ENCODE peak calls at places on chromosomes 13 and 19, in eight cellular contexts. I, H, V, J, N, L, Z and M are unnamed samples.

GRCh38 chr19:47518139-47518538 is 3.3 kb upstream of the NAPA start:
- DNase-seq in I (no peak), H (no peak), V (peak), J (no peak), N (peak), L (peak), Z (no peak), M (peak)

GRCh38 chr19:38660724-38661123 is 13.3 kb downstream of the ACTN4 start:
- DNase-seq in I (no peak), H (no peak), V (no peak), J (no peak), N (no peak), L (no peak), Z (no peak), M (no peak)

GRCh38 chr19:47247308-47247990 is 8.9 kb upstream of the CCDC9 start:
- DNase-seq in I (peak), H (peak), V (peak), J (peak), N (peak), L (peak), Z (peak), M (peak)

GRCh38 chr19:7199613-7200533 is 94.3 kb downstream of the INSR start:
- DNase-seq in I (no peak), H (no peak), V (peak), J (no peak), N (no peak), L (no peak), Z (no peak), M (no peak)

GRCh38 chr19:6738726-6739389 is 622 bp upstream of the TRIP10 start:
- DNase-seq in I (no peak), H (no peak), V (peak), J (peak), N (no peak), L (peak), Z (peak), M (peak)

GRCh38 chr19:33674575-33675367 is 53.0 kb downstream of the CHST8 start:
- DNase-seq in I (no peak), H (no peak), V (no peak), J (no peak), N (no peak), L (no peak), Z (no peak), M (no peak)

GRCh38 chr13:66992183-66992582 is 238.0 kb downstream of the PCDH9 start:
- DNase-seq in I (peak), H (no peak), V (peak), J (peak), N (no peak), L (no peak), Z (no peak), M (no peak)

GRCh38 chr13:59409211-59409610 is 754.5 kb downstream of the DIAPH3 start:
- DNase-seq in I (peak), H (no peak), V (peak), J (peak), N (no peak), L (no peak), Z (no peak), M (no peak)

GRCh38 chr19:38617764-38618589 is at the start of gene MAP4K1:
- DNase-seq in I (peak), H (no peak), V (no peak), J (no peak), N (peak), L (peak), Z (peak), M (peak)

GRCh38 chr19:41959056-41960053 is at the start of gene RABAC1:
- DNase-seq in I (peak), H (peak), V (peak), J (peak), N (peak), L (peak), Z (peak), M (peak)

GRCh38 chr19:45981350-45981749 is 7.7 kb upstream of the NOVA2 start:
- DNase-seq in I (no peak), H (no peak), V (peak), J (peak), N (no peak), L (no peak), Z (no peak), M (no peak)

GRCh38 chr13:97492684-97493371 is 58.9 kb downstream of the RAP2A start:
- DNase-seq in I (no peak), H (no peak), V (no peak), J (no peak), N (no peak), L (no peak), Z (no peak), M (no peak)

GRCh38 chr13:107185889-107186288 is 618.0 kb upstream of the ARGLU1 start:
- DNase-seq in I (no peak), H (peak), V (peak), J (peak), N (no peak), L (no peak), Z (no peak), M (no peak)

GRCh38 chr19:34276614-34277013 is 22.3 kb downstream of the GARRE1 start:
- DNase-seq in I (peak), H (no peak), V (no peak), J (no peak), N (no peak), L (no peak), Z (no peak), M (no peak)

GRCh38 chr13:39766464-39767167 is 111.2 kb downstream of the COG6 start:
- DNase-seq in I (no peak), H (no peak), V (peak), J (no peak), N (no peak), L (no peak), Z (no peak), M (no peak)